ENCODE peak calls at places on chromosomes 7 and 10, in five cellular contexts. X is GM12878, P is H1, Q is K562, M is HepG2. Y is an unnamed sample.

GRCh38 chr10:77518258-77518909 is 119.2 kb downstream of the KCNMA1 start:
- DNase-seq in P (no peak), M (no peak), Q (no peak), X (no peak), Y (no peak)

GRCh38 chr10:51389415-51390342 is 309.7 kb downstream of the CSTF2T start:
- DNase-seq in X (peak), M (peak), P (peak), Q (peak), Y (peak)

GRCh38 chr10:53754851-53755250 is 982.3 kb upstream of the MBL2 start:
- DNase-seq in M (no peak), X (no peak), Q (no peak), P (no peak), Y (no peak)

GRCh38 chr7:15130666-15131541 is 228.4 kb upstream of the DGKB start:
- DNase-seq in X (no peak), Q (no peak), P (no peak), M (no peak), Y (no peak)

GRCh38 chr10:57113545-57113944 is 752.5 kb upstream of the ZWINT start:
- DNase-seq in M (no peak), X (no peak), P (no peak), Q (no peak), Y (no peak)

GRCh38 chr10:101986277-101986971 is 69.5 kb downstream of the ARMH3 start:
- DNase-seq in X (no peak), M (no peak), P (no peak), Q (no peak), Y (no peak)

GRCh38 chr7:92608380-92609322 is 18.5 kb upstream of the FAM133B start:
- DNase-seq in M (no peak), P (no peak), X (no peak), Q (peak), Y (peak)

GRCh38 chr7:92464515-92464914 is 13.2 kb downstream of the ERVW-1 start:
- DNase-seq in M (no peak), P (no peak), X (no peak), Q (no peak), Y (no peak)

GRCh38 chr10:98620503-98620902 is 173.8 kb upstream of the HPS1 start:
- DNase-seq in Q (no peak), M (no peak), X (no peak), P (peak), Y (no peak)

GRCh38 chr10:17026686-17027485 is 102.7 kb downstream of the CUBN start:
- DNase-seq in P (no peak), M (no peak), X (peak), Q (no peak), Y (no peak)

GRCh38 chr10:15451137-15452094 is 80.3 kb upstream of the FAM171A1 start:
- DNase-seq in X (no peak), M (no peak), Q (peak), P (no peak), Y (no peak)

GRCh38 chr10:34223658-34224057 is 591.4 kb downstream of the PARD3 start:
- DNase-seq in P (no peak), X (no peak), Q (no peak), M (no peak), Y (no peak)

GRCh38 chr10:57593983-57594573 is 673.6 kb downstream of the IPMK start:
- DNase-seq in P (no peak), M (no peak), Q (no peak), X (no peak), Y (no peak)

GRCh38 chr7:115230882-115231508 is 309.1 kb downstream of the MDFIC start:
- DNase-seq in P (no peak), M (peak), X (no peak), Q (no peak), Y (no peak)

GRCh38 chr7:86012955-86013354 is 630.8 kb upstream of the GRM3 start:
- DNase-seq in P (no peak), X (no peak), Q (no peak), M (no peak), Y (no peak)

GRCh38 chr10:86248062-86248461 is 118.5 kb downstream of the GRID1 start:
- DNase-seq in P (no peak), X (no peak), Q (no peak), M (no peak), Y (no peak)
- TF ChIP-seq ATF2 in P (no peak), X (no peak), Q (no peak), M (no peak), Y (no peak)

GRCh38 chr7:91325731-91326130 is 61.5 kb downstream of the FZD1 start:
- DNase-seq in M (no peak), X (no peak), P (no peak), Q (no peak), Y (no peak)

GRCh38 chr7:91327341-91327740 is 63.1 kb downstream of the FZD1 start:
- DNase-seq in P (no peak), M (no peak), Q (no peak), X (no peak), Y (no peak)

GRCh38 chr7:91324663-91325062 is 60.4 kb downstream of the FZD1 start:
- DNase-seq in Q (no peak), M (no peak), P (no peak), X (no peak), Y (no peak)

GRCh38 chr7:91326516-91327209 is 62.4 kb downstream of the FZD1 start:
- DNase-seq in X (no peak), P (no peak), M (no peak), Q (no peak), Y (no peak)

DNA sequence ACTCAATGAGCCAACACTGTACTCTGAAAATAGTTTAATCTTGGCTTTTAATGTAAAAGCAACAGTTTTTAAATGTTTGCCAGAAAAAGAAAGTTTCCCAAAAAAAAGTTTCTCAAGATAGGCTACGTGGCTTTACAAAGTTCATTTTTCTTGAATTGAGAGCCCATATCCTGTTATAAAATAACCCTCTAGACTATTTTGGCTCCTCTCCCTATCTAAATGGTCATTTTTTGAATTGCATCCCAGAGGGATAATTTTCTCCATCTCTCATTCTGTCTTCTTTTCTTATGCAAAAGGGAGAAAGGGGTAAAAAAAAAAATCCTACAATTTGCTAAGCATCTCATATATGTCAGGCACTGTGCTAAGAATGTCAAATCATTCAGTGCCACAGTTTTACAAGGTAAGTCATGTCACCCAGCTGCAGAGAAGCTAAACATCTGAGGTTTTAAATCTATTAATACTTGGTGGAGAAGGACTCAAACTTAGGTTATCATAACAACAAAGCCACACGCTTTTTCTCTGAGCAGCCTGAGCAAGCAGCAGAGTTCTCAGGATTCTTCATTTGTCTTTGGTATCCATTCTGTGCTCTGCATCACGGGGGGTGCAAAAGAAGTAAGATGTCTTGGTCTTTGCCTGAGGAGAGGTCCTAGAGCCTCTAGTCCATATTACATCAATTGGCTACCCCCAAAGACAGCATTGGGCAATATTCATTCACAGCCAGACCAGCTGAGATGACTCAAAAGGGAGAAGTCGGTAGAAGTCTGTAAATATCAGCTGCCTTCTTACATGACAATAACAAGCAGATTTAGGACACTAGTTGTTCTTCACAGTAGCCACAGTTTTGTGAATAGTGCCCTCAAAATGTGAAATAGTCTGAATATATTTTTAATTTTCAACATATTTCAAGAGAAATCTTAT is 66.4 kb downstream of the FZD1 start:
- DNase-seq in Q (no peak), M (no peak), X (no peak), P (no peak), Y (no peak)
- TF ChIP-seq ATF2 in Q (no peak), M (no peak), X (no peak), P (no peak), Y (no peak)

GRCh38 chr10:1464866-1465265 is 272.5 kb downstream of the ADARB2 start:
- DNase-seq in Q (no peak), P (no peak), M (no peak), X (no peak), Y (no peak)

GRCh38 chr10:1462032-1462431 is 275.3 kb downstream of the ADARB2 start:
- DNase-seq in X (no peak), P (no peak), Q (no peak), M (no peak), Y (no peak)

GRCh38 chr10:1462994-1463633 is 274.2 kb downstream of the ADARB2 start:
- DNase-seq in P (no peak), M (no peak), X (no peak), Q (no peak), Y (no peak)

GRCh38 chr10:1462521-1462920 is 274.8 kb downstream of the ADARB2 start:
- DNase-seq in M (no peak), Q (no peak), P (no peak), X (no peak), Y (no peak)

DNA sequence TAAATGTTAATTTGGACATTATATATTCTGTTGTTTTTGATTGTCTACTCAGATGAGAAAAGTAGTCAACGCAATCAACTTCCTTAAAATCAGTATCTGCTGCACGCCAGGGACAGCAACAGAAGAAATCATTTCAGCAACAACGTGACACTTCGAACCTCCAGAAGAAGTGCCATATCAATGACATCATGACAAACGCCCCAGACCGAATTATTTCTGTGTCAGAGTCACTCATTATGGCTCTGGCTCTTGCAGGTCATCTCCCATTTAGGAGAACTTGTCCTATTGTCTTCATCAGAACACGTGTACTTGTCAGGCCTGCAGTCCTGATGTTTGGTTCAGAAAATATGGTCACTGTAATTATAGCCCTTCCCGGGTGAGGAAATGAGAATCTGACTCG is 276.3 kb downstream of the ADARB2 start:
- DNase-seq in Q (no peak), M (no peak), X (no peak), P (no peak), Y (no peak)
- TF ChIP-seq ATF2 in Q (no peak), M (no peak), X (peak), P (no peak), Y (no peak)

DNA sequence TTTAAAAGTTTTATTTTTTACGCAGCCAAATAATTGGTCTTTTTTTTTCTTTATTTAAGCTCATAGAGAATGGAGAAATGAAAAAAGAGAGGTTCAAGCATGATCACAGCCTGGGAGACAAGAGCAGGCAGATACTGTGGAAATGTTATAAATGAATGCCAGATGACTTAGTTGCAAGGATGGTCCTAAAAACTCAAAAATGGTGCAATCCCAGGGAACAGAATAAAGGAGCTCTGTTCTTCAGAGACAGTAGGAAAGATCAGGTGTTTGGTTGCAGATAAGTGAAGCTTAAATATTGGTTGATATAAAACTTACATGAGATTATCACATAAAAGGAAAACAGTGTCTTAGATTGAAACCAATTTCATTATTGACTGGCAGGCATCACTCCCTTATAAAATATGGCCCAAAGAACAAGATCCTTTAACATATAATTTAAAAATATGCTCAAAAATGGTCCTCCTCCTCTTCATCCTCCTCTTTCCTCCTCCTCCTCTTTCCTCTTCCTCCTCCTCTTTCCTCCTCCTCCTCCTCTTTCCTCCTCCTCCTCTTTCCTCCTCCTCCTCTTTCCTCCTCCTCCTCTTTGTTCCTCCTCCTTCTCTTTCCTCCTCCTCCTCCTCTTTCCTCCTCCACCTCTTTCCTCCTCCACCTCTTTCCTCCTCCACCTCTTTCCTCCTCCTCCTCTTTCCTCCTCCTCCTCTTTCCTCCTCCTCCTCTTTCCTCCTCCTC is 18.6 kb downstream of the GNAT3 start:
- DNase-seq in M (no peak), Q (no peak), X (no peak), P (no peak), Y (no peak)
- TF ChIP-seq ATF2 in M (no peak), Q (no peak), X (no peak), P (no peak), Y (no peak)

GRCh38 chr7:50838675-50839377 is 56.1 kb upstream of the GRB10 start:
- DNase-seq in X (no peak), Q (no peak), M (no peak), P (no peak), Y (no peak)
- TF ChIP-seq ATF2 in X (no peak), Q (no peak), M (no peak), P (no peak), Y (no peak)

GRCh38 chr10:24952146-24952700 is at the start of gene PRTFDC1:
- DNase-seq in M (no peak), X (no peak), Q (peak), P (no peak), Y (peak)

GRCh38 chr10:24950439-24950838 is 2.0 kb downstream of the PRTFDC1 start:
- DNase-seq in P (no peak), X (no peak), Q (no peak), M (no peak), Y (no peak)

GRCh38 chr10:24949616-24950015 is 2.8 kb downstream of the PRTFDC1 start:
- DNase-seq in P (no peak), M (no peak), Q (no peak), X (no peak), Y (no peak)

GRCh38 chr10:24952701-24953349 is 419 bp upstream of the PRTFDC1 start:
- DNase-seq in X (no peak), P (no peak), M (no peak), Q (peak), Y (no peak)

DNA sequence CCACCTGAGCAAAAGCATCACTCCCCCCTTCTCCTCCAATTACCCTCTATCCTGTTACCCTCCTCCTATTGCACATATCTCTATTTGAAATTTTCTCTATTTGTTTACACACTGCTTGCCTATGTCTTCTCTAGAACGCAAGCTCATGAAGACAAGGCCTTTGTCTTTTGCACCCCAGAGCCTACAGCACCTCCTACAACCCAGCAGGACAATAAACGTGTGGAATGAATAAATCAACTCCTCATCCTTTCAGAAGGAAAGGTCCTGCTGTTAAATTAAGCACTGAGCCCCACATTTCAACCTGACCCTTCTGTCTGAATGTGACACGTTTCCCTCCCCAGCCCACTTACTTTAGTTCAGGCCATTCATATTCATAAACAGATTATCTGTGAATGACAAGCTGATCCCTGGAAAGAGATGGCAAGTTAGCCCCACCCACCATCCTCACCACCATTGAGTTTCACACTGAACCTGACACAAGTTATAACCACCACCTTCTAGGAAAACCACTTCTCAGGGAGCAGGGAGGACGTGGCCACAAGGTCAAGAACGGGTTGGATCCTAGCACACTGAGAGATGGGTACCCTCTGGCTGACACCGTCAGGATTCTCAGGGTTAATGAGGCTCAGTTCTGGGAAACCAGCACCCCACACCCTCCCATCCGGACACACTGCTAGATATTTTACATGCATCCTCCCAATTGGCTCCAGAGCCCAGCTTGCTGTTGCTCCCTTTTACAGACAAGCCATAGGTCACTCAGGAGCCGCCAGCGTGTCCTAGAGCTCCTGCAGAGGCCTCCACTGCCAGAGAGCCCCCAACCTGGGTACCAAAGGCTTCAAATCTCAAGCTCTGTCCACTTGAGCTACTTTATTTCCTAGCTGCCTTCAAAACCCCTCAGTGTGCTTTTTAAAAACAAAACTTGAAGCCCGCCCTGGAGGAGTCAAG is 933 bp downstream of the PRTFDC1 start:
- DNase-seq in Q (peak), P (peak), M (no peak), X (no peak), Y (peak)
- TF ChIP-seq ATF2 in Q (no peak), P (no peak), M (no peak), X (no peak), Y (no peak)

GRCh38 chr10:126430512-126430911 is 42.2 kb upstream of the ADAM12 start:
- DNase-seq in P (no peak), Q (no peak), M (no peak), X (no peak), Y (no peak)

GRCh38 chr10:126434235-126434634 is 46.0 kb upstream of the ADAM12 start:
- DNase-seq in M (no peak), P (no peak), Q (no peak), X (no peak), Y (no peak)

GRCh38 chr10:126432507-126432906 is 44.2 kb upstream of the ADAM12 start:
- DNase-seq in P (no peak), X (no peak), M (no peak), Q (no peak), Y (no peak)

GRCh38 chr10:126433351-126433750 is 45.1 kb upstream of the ADAM12 start:
- DNase-seq in M (no peak), X (no peak), Q (no peak), P (no peak), Y (no peak)

GRCh38 chr10:126431816-126432215 is 43.5 kb upstream of the ADAM12 start:
- DNase-seq in M (no peak), P (no peak), Q (no peak), X (no peak), Y (no peak)
- TF ChIP-seq ATF2 in M (no peak), P (no peak), Q (no peak), X (no peak), Y (no peak)

DNA sequence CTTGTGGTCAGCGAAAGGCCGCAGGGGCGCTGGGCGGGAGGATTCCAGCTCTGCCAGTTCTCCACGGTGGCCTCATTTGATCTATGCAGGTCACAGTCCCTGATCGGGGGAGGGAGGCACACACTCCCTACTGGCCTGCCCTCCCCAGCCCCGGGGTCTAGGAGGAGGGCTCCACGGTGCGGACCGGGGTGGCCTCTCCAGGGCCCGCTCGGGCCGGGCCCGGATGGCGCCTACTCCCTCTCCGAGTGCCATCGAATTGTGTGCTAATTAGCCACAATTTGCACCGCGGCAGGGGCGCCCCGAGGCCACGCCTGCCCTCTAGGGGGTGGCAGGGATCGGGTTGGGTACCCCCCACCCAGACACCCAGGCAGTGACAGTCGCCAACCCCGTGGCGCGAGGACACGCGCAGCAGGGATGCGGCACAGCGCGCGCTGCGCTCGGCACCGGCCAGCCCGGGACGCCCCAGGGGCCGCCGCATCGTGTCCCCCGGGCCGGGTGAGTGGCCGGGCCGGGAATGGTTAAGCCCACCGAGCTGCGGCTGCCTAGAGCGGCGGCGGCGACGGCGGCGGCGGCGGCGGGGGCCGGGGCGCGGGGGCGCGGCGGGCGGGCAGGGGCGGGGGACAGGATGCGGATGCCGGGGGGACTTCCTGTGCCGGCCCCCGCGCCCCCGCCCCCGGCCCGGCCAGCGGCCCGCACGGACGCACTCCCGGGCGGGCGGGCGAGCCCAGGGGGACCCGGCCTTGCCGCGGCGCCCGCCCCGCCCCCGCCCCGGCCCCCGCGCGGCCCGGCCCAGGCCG is at the start of gene ZNF853:
- DNase-seq in P (no peak), Q (no peak), X (no peak), M (no peak), Y (peak)
- TF ChIP-seq ATF2 in P (no peak), Q (no peak), X (no peak), M (no peak), Y (no peak)

Y was measured in WTC11.